ENCODE peak calls at places on chromosome 12, in four cellular contexts. G is astrocyte of the spinal cord; Z is CD8-positive, alpha-beta T cell; A is Calu3. D is an unnamed sample.

GRCh38 chr12:25276199-25276937 is 25.6 kb upstream of the KRAS start:
- DNase-seq in Z (no peak), G (peak; percentile 92), A (peak; percentile 65), D (peak; percentile 72)

GRCh38 chr12:108468149-108468968 is 46.7 kb upstream of the FICD start:
- DNase-seq in A (peak; percentile 44), Z (no peak), G (peak; percentile 33), D (no peak)

GRCh38 chr12:94139816-94140215 is 8.6 kb upstream of the PLXNC1 start:
- DNase-seq in Z (no peak), A (no peak), G (no peak), D (no peak)

GRCh38 chr12:56374726-56375597 is 12.3 kb upstream of the APOF start:
- DNase-seq in A (no peak), Z (no peak), G (no peak), D (no peak)

GRCh38 chr12:32312049-32312670 is 87.2 kb upstream of the FGD4 start:
- DNase-seq in Z (no peak), A (peak; percentile 16), G (peak; percentile 63), D (no peak)

GRCh38 chr12:124699878-124700277 is 132.5 kb upstream of the NCOR2 start:
- DNase-seq in A (no peak), G (no peak), Z (no peak), D (no peak)

GRCh38 chr12:88960213-88960878 is 380.1 kb upstream of the KITLG start:
- DNase-seq in A (no peak), Z (no peak), G (peak; percentile 40), D (no peak)

GRCh38 chr12:125092872-125093680 is 27.8 kb downstream of the AACS start:
- DNase-seq in Z (no peak), A (peak; percentile 83), G (peak; percentile 45), D (peak; percentile 62)

GRCh38 chr12:62190921-62191746 is 69.1 kb upstream of the USP15 start:
- DNase-seq in A (peak; percentile 40), Z (peak; percentile 53), G (peak; percentile 35), D (no peak)

GRCh38 chr12:94282675-94283074 is 134.3 kb downstream of the PLXNC1 start:
- DNase-seq in Z (peak; percentile 71), G (no peak), A (no peak), D (peak; percentile 34)

GRCh38 chr12:65779946-65780345 is 44.3 kb upstream of the HMGA2 start:
- DNase-seq in Z (no peak), G (no peak), A (no peak), D (no peak)

GRCh38 chr12:26126340-26127284 is 1.8 kb upstream of the BHLHE41 start:
- DNase-seq in G (peak; percentile 83), A (peak; percentile 86), Z (no peak), D (peak; percentile 87)

GRCh38 chr12:54413284-54414190 is 5.5 kb downstream of the ITGA5 start:
- DNase-seq in Z (peak; percentile 89), A (no peak), G (no peak), D (peak; percentile 55)

GRCh38 chr12:94326234-94326633 is 133.4 kb downstream of the CEP83 start:
- DNase-seq in A (no peak), Z (no peak), G (no peak), D (no peak)

GRCh38 chr12:75921687-75922289 is 109.8 kb downstream of the PHLDA1 start:
- DNase-seq in Z (no peak), G (no peak), A (no peak), D (peak; percentile 11)

GRCh38 chr12:57280234-57281062 is 29.5 kb upstream of the STAC3 start:
- DNase-seq in Z (peak; percentile 76), A (peak; percentile 79), G (peak; percentile 91), D (peak; percentile 73)

GRCh38 chr12:111488798-111489197 is 83.1 kb downstream of the SH2B3 start:
- DNase-seq in Z (no peak), A (no peak), G (no peak), D (no peak)

GRCh38 chr12:95304673-95305198 is 87.1 kb downstream of the VEZT start:
- DNase-seq in A (no peak), Z (no peak), G (no peak), D (no peak)

GRCh38 chr12:21568115-21568514 is 36.5 kb downstream of the GYS2 start:
- DNase-seq in G (no peak), A (no peak), Z (no peak), D (no peak)

GRCh38 chr12:29609431-29610215 is 112.1 kb upstream of the OVCH1 start:
- DNase-seq in Z (no peak), G (no peak), A (no peak), D (no peak)

GRCh38 chr12:116878567-116879508 is 2.4 kb downstream of the HRK start:
- DNase-seq in Z (no peak), G (peak; percentile 20), A (peak; percentile 41), D (peak; percentile 69)

GRCh38 chr12:47981496-47982260 is 18.3 kb downstream of the TMEM106C start:
- DNase-seq in Z (no peak), G (no peak), A (no peak), D (peak; percentile 54)

GRCh38 chr12:80154261-80154660 is 54.9 kb downstream of the OTOGL start:
- DNase-seq in A (peak; percentile 46), Z (no peak), G (peak; percentile 16), D (no peak)

GRCh38 chr12:6827982-6828670 is at the start of gene P3H3:
- DNase-seq in A (no peak), Z (no peak), G (peak; percentile 37), D (no peak)

D was measured in transverse colon.